ENCODE peak calls at places on chromosome X, in nine cellular contexts. S, L, R, P, D, F, J, H and T are unnamed samples.

GRCh38 chrX:2863646-2864045 is 34.9 kb downstream of the GYG2 start:
- DNase-seq in S (no peak), L (no peak), R (no peak), P (no peak), D (peak; percentile 62), F (no peak), J (no peak), H (no peak), T (no peak)

GRCh38 chrX:94932278-94932965 is 1258.4 kb downstream of the FAM133A start:
- DNase-seq in S (no peak), L (no peak), R (no peak), P (no peak), D (no peak), F (no peak), J (no peak), H (no peak), T (no peak)

GRCh38 chrX:18422325-18422724 is 3.1 kb upstream of the CDKL5 start:
- DNase-seq in S (no peak), L (no peak), R (peak; percentile 12), P (no peak), D (peak; percentile 27), F (peak; percentile 57), J (no peak), H (no peak), T (no peak)

GRCh38 chrX:150934453-150934852 is 36.0 kb upstream of the CD99L2 start:
- DNase-seq in S (no peak), L (no peak), R (no peak), P (peak; percentile 18), D (no peak), F (peak; percentile 52), J (no peak), H (no peak), T (peak; percentile 30)

GRCh38 chrX:34918856-34919255 is 23.7 kb upstream of the FAM47B start:
- DNase-seq in S (peak; percentile 2), L (no peak), R (no peak), P (peak; percentile 16), D (no peak), F (no peak), J (no peak), H (peak; percentile 0), T (peak; percentile 1)

GRCh38 chrX:46791927-46792825 is 33.3 kb upstream of the SLC9A7 start:
- DNase-seq in S (no peak), L (peak; percentile 10), R (no peak), P (peak; percentile 50), D (no peak), F (peak; percentile 77), J (no peak), H (no peak), T (peak; percentile 97)

GRCh38 chrX:617401-617800 is 13.2 kb upstream of the SHOX start:
- DNase-seq in S (no peak), L (no peak), R (no peak), P (no peak), D (peak; percentile 56), F (no peak), J (no peak), H (no peak), T (no peak)

GRCh38 chrX:9644335-9644734 is 121.3 kb downstream of the GPR143 start:
- DNase-seq in S (no peak), L (peak; percentile 10), R (no peak), P (no peak), D (no peak), F (no peak), J (peak; percentile 8), H (no peak), T (peak; percentile 2)

GRCh38 chrX:24859211-24859841 is 156.4 kb downstream of the ARX start:
- DNase-seq in S (no peak), L (no peak), R (no peak), P (no peak), D (no peak), F (no peak), J (no peak), H (no peak), T (no peak)

GRCh38 chrX:18353931-18354368 is 538 bp downstream of the SCML2 start:
- DNase-seq in S (peak; percentile 18), L (peak; percentile 5), R (no peak), P (no peak), D (no peak), F (no peak), J (peak; percentile 1), H (peak; percentile 21), T (peak; percentile 59)

GRCh38 chrX:50988649-50989048 is 78.1 kb downstream of the BMP15 start:
- DNase-seq in S (peak; percentile 26), L (peak; percentile 6), R (no peak), P (peak; percentile 9), D (no peak), F (no peak), J (no peak), H (peak; percentile 2), T (peak; percentile 9)

GRCh38 chrX:120453985-120454384 is 15.1 kb downstream of the LAMP2 start:
- DNase-seq in S (no peak), L (no peak), R (no peak), P (no peak), D (no peak), F (no peak), J (no peak), H (no peak), T (no peak)

GRCh38 chrX:97400492-97400891 is 516.8 kb downstream of the RPA4 start:
- DNase-seq in S (no peak), L (no peak), R (no peak), P (no peak), D (no peak), F (no peak), J (no peak), H (no peak), T (no peak)

GRCh38 chrX:48616575-48616974 is 19.3 kb downstream of the WDR13 start:
- DNase-seq in S (no peak), L (no peak), R (no peak), P (no peak), D (no peak), F (no peak), J (no peak), H (no peak), T (no peak)

GRCh38 chrX:10360121-10360520 is 203.3 kb downstream of the CLCN4 start:
- DNase-seq in S (no peak), L (no peak), R (no peak), P (no peak), D (no peak), F (no peak), J (no peak), H (peak; percentile 55), T (peak; percentile 1)

GRCh38 chrX:44415639-44416386 is 72.3 kb upstream of the EFHC2 start:
- DNase-seq in S (no peak), L (no peak), R (no peak), P (peak; percentile 41), D (no peak), F (no peak), J (no peak), H (peak; percentile 4), T (peak; percentile 60)

GRCh38 chrX:155314260-155314659 is 20.2 kb downstream of the CLIC2 start:
- DNase-seq in S (no peak), L (no peak), R (no peak), P (no peak), D (no peak), F (no peak), J (no peak), H (no peak), T (no peak)

GRCh38 chrX:129872524-129872923 is 28.8 kb upstream of the ZDHHC9 start:
- DNase-seq in S (no peak), L (no peak), R (no peak), P (no peak), D (peak; percentile 64), F (no peak), J (no peak), H (no peak), T (no peak)

GRCh38 chrX:1026263-1027015 is 186.0 kb downstream of the CRLF2 start:
- DNase-seq in S (no peak), L (no peak), R (no peak), P (no peak), D (no peak), F (no peak), J (no peak), H (no peak), T (no peak)

GRCh38 chrX:96843566-96843965 is 40.1 kb upstream of the RPA4 start:
- DNase-seq in S (no peak), L (no peak), R (no peak), P (no peak), D (no peak), F (no peak), J (no peak), H (no peak), T (no peak)

GRCh38 chrX:24231169-24231568 is 81.6 kb downstream of the ZFX start:
- DNase-seq in S (no peak), L (no peak), R (no peak), P (no peak), D (no peak), F (peak; percentile 37), J (no peak), H (no peak), T (peak; percentile 4)